ENCODE peak calls at places on chromosome 10, in five cellular contexts. G is AG09309; O is stimulated activated CD4-positive, alpha-beta T cell treated with anti-CD3 and anti-CD28 coated beads, Interleukin-1b, Interleukin-23, amount 100 ng/mL, for 1 hour; E is CD4-positive, CD25-positive, alpha-beta regulatory T cell; K is stimulated activated naive B cell treated with anti-CD40 and anti-IgM and Interleukin-4, amounts not matched to agents 10 μg/mL and 1 μg/mL and 100 μg/mL, for 72 hours. N is an unnamed sample.

GRCh38 chr10:11533328-11533781 is 78.1 kb downstream of the USP6NL start:
- DNase-seq in G (no peak), O (no peak), E (no peak), K (no peak), N (no peak)

GRCh38 chr10:18681971-18682403 is 22.8 kb downstream of the ARL5B start:
- DNase-seq in G (no peak), O (no peak), E (no peak), K (no peak), N (no peak)

GRCh38 chr10:4240641-4241197 is 455.7 kb upstream of the KLF6 start:
- DNase-seq in G (peak), O (no peak), E (no peak), K (no peak), N (no peak)

GRCh38 chr10:116748041-116748440 is 5.7 kb upstream of the HSPA12A start:
- DNase-seq in G (no peak), O (no peak), E (no peak), K (no peak), N (no peak)

GRCh38 chr10:49446031-49446430 is 50.1 kb upstream of the DRGX start:
- DNase-seq in G (peak), O (no peak), E (no peak), K (no peak), N (no peak)

GRCh38 chr10:131451407-131452015 is 140.0 kb upstream of the TCERG1L start:
- DNase-seq in G (no peak), O (no peak), E (no peak), K (no peak), N (no peak)

GRCh38 chr10:625751-626711 is 63.4 kb downstream of the DIP2C start:
- DNase-seq in G (no peak), O (no peak), E (no peak), K (no peak), N (no peak)

GRCh38 chr10:110307805-110308204 is 3.1 kb upstream of the SMNDC1 start:
- DNase-seq in G (no peak), O (no peak), E (no peak), K (no peak), N (no peak)

GRCh38 chr10:35882422-35883150 is 240.5 kb upstream of the FZD8 start:
- DNase-seq in G (no peak), O (no peak), E (no peak), K (no peak), N (no peak)

GRCh38 chr10:19811517-19811916 is 4.7 kb upstream of the PLXDC2 start:
- DNase-seq in G (no peak), O (no peak), E (no peak), K (no peak), N (no peak)